ENCODE peak calls at places on chromosome 13, in five cellular contexts. T is brain microvascular endothelial cell; B is heart left ventricle; R is dorsolateral prefrontal cortex; F is effector memory CD8-positive, alpha-beta T cell. I is an unnamed sample.

GRCh38 chr13:112690242-112690943 is 555 bp downstream of the ATP11A start:
- DNase-seq in R (no peak), T (no peak), F (peak), B (peak), I (peak)

GRCh38 chr13:60583911-60584753 is 187.1 kb downstream of the TDRD3 start:
- DNase-seq in F (no peak), B (no peak), R (no peak), T (peak), I (no peak)

GRCh38 chr13:35987572-35988513 is 143.3 kb downstream of the DCLK1 start:
- DNase-seq in R (no peak), B (no peak), T (no peak), F (no peak), I (no peak)

GRCh38 chr13:110835721-110836599 is 78.9 kb downstream of the ANKRD10 start:
- DNase-seq in R (no peak), T (no peak), B (no peak), F (no peak), I (no peak)

GRCh38 chr13:68851026-68851425 is 1256.6 kb upstream of the ATXN8OS start:
- DNase-seq in F (no peak), B (no peak), T (no peak), R (no peak), I (no peak)

GRCh38 chr13:112709825-112710783 is 20.3 kb downstream of the ATP11A start:
- DNase-seq in T (no peak), R (no peak), B (no peak), F (no peak), I (no peak)

GRCh38 chr13:62643007-62643483 is 1227.4 kb upstream of the PCDH20 start:
- DNase-seq in F (no peak), T (peak), R (no peak), B (no peak), I (no peak)

GRCh38 chr13:75481176-75482069 is 546 bp downstream of the TBC1D4 start:
- DNase-seq in R (no peak), T (no peak), F (peak), B (peak), I (peak)

GRCh38 chr13:78593652-78594494 is 9.5 kb downstream of the POU4F1 start:
- DNase-seq in F (no peak), B (no peak), R (no peak), T (no peak), I (no peak)

GRCh38 chr13:41398494-41399190 is 58.7 kb upstream of the RGCC start:
- DNase-seq in B (no peak), F (no peak), T (no peak), R (no peak), I (no peak)